ENCODE peak calls at places on chromosome 4, in seven cellular contexts. L, G, E, V, O, Y and W are unnamed samples.

GRCh38 chr4:138242076-138242829 is at the start of gene SLC7A11:
- DNase-seq in L (peak), G (peak), E (peak), V (peak), O (no peak), Y (peak), W (peak)

GRCh38 chr4:41359069-41359769 is 102.5 kb downstream of the UCHL1 start:
- DNase-seq in L (no peak), G (no peak), E (no peak), V (no peak), O (no peak), Y (peak), W (no peak)

GRCh38 chr4:186657766-186658165 is 65.9 kb downstream of the FAT1 start:
- DNase-seq in L (no peak), G (no peak), E (no peak), V (peak), O (no peak), Y (no peak), W (no peak)

GRCh38 chr4:25817059-25817681 is 45.6 kb downstream of the SEL1L3 start:
- DNase-seq in L (no peak), G (no peak), E (no peak), V (peak), O (no peak), Y (no peak), W (peak)

GRCh38 chr4:170853422-170854021 is 763.8 kb upstream of the AADAT start:
- DNase-seq in L (peak), G (peak), E (peak), V (peak), O (no peak), Y (peak), W (peak)

GRCh38 chr4:8647626-8648025 is 55.1 kb downstream of the CPZ start:
- DNase-seq in L (peak), G (no peak), E (no peak), V (no peak), O (no peak), Y (no peak), W (no peak)

GRCh38 chr4:86924805-86925204 is 10.0 kb upstream of the AFF1 start:
- DNase-seq in L (no peak), G (no peak), E (no peak), V (peak), O (no peak), Y (no peak), W (peak)

GRCh38 chr4:113169368-113169767 is 119.9 kb downstream of the ANK2 start:
- DNase-seq in L (no peak), G (no peak), E (no peak), V (no peak), O (no peak), Y (no peak), W (no peak)

GRCh38 chr4:141389649-141390048 is 169.0 kb downstream of the ZNF330 start:
- DNase-seq in L (no peak), G (no peak), E (no peak), V (no peak), O (no peak), Y (no peak), W (no peak)

GRCh38 chr4:44522761-44523445 is 74.3 kb upstream of the KCTD8 start:
- DNase-seq in L (no peak), G (no peak), E (no peak), V (no peak), O (no peak), Y (no peak), W (no peak)

GRCh38 chr4:74418063-74418670 is 26.8 kb upstream of the AREG start:
- DNase-seq in L (no peak), G (no peak), E (no peak), V (peak), O (no peak), Y (no peak), W (peak)

GRCh38 chr4:3865986-3866812 is 100.0 kb downstream of the ADRA2C start:
- DNase-seq in L (no peak), G (no peak), E (no peak), V (no peak), O (no peak), Y (peak), W (no peak)

GRCh38 chr4:2702361-2702760 is 53.8 kb downstream of the TNIP2 start:
- DNase-seq in L (no peak), G (no peak), E (no peak), V (no peak), O (no peak), Y (no peak), W (no peak)

GRCh38 chr4:104531390-104531789 is 36.7 kb upstream of the CXXC4 start:
- DNase-seq in L (no peak), G (no peak), E (no peak), V (no peak), O (no peak), Y (no peak), W (no peak)

GRCh38 chr4:175413561-175413960 is 398.5 kb downstream of the GPM6A start:
- DNase-seq in L (no peak), G (no peak), E (no peak), V (no peak), O (no peak), Y (no peak), W (no peak)

GRCh38 chr4:1208970-1209704 is 36.8 kb upstream of the SPON2 start:
- DNase-seq in L (peak), G (no peak), E (no peak), V (peak), O (no peak), Y (peak), W (no peak)

GRCh38 chr4:97605927-97606326 is 537.3 kb downstream of the STPG2 start:
- DNase-seq in L (no peak), G (no peak), E (no peak), V (no peak), O (no peak), Y (no peak), W (no peak)

GRCh38 chr4:153789741-153790651 is 1.1 kb upstream of the SFRP2 start:
- DNase-seq in L (no peak), G (peak), E (no peak), V (peak), O (no peak), Y (no peak), W (no peak)

GRCh38 chr4:147396105-147396504 is 84.8 kb upstream of the EDNRA start:
- DNase-seq in L (no peak), G (no peak), E (no peak), V (no peak), O (no peak), Y (no peak), W (no peak)

GRCh38 chr4:28686618-28687017 is 1826.0 kb downstream of the STIM2 start:
- DNase-seq in L (no peak), G (no peak), E (peak), V (peak), O (no peak), Y (no peak), W (peak)

GRCh38 chr4:39823193-39823592 is 125.3 kb downstream of the UBE2K start:
- DNase-seq in L (no peak), G (no peak), E (no peak), V (peak), O (no peak), Y (no peak), W (no peak)

GRCh38 chr4:4693258-4693657 is 151.4 kb upstream of the STX18 start:
- DNase-seq in L (no peak), G (no peak), E (peak), V (peak), O (no peak), Y (no peak), W (peak)

GRCh38 chr4:98679738-98680137 is 21.3 kb upstream of the TSPAN5 start:
- DNase-seq in L (no peak), G (no peak), E (no peak), V (no peak), O (no peak), Y (no peak), W (no peak)

GRCh38 chr4:153486281-153487151 is 20.4 kb downstream of the TMEM131L start:
- DNase-seq in L (peak), G (no peak), E (peak), V (peak), O (no peak), Y (no peak), W (peak)

GRCh38 chr4:107564326-107564725 is 155.7 kb downstream of the PAPSS1 start:
- DNase-seq in L (no peak), G (no peak), E (no peak), V (peak), O (no peak), Y (no peak), W (no peak)

GRCh38 chr4:53586121-53586816 is 5.0 kb downstream of the LNX1 start:
- DNase-seq in L (no peak), G (no peak), E (no peak), V (peak), O (no peak), Y (no peak), W (peak)

GRCh38 chr4:139660518-139661149 is 5.0 kb upstream of the MGST2 start:
- DNase-seq in L (no peak), G (no peak), E (no peak), V (no peak), O (no peak), Y (no peak), W (no peak)

GRCh38 chr4:107913283-107913899 is 18.0 kb upstream of the CYP2U1 start:
- DNase-seq in L (peak), G (peak), E (no peak), V (peak), O (peak), Y (no peak), W (peak)

GRCh38 chr4:7179158-7179557 is 13.2 kb upstream of the SORCS2 start:
- DNase-seq in L (no peak), G (no peak), E (no peak), V (no peak), O (no peak), Y (no peak), W (no peak)

GRCh38 chr4:175813126-175813715 is 1.2 kb upstream of the GPM6A start:
- DNase-seq in L (no peak), G (no peak), E (no peak), V (no peak), O (no peak), Y (no peak), W (no peak)

GRCh38 chr4:63493265-63493664 is 916.0 kb downstream of the TECRL start:
- DNase-seq in L (no peak), G (no peak), E (no peak), V (no peak), O (no peak), Y (no peak), W (no peak)

GRCh38 chr4:73609688-73610087 is 10.5 kb downstream of the RASSF6 start:
- DNase-seq in L (no peak), G (no peak), E (no peak), V (peak), O (no peak), Y (no peak), W (peak)

GRCh38 chr4:17762705-17763104 is 18.7 kb downstream of the FAM184B start:
- DNase-seq in L (no peak), G (no peak), E (no peak), V (peak), O (no peak), Y (no peak), W (peak)

GRCh38 chr4:13355036-13355910 is 128.9 kb downstream of the RAB28 start:
- DNase-seq in L (no peak), G (no peak), E (no peak), V (peak), O (no peak), Y (no peak), W (peak)